ENCODE peak calls at places on chromosomes 11 and 22, in eight cellular contexts. P is heart right ventricle, V is spleen, S is HFF-Myc, Z is fibroblast of the aortic adventitia, O is esophagus squamous epithelium, B is NB4, I is H1. T is an unnamed sample.

GRCh38 chr22:20115691-20116375 is at the start of gene RANBP1:
- DNase-seq in P (peak), Z (no peak), S (no peak), B (no peak), V (peak), O (no peak), I (no peak), T (no peak)

GRCh38 chr11:78350101-78350645 is 67.4 kb downstream of the GAB2 start:
- DNase-seq in S (no peak), V (no peak), P (no peak), I (no peak), B (peak), O (no peak), Z (peak), T (no peak)

GRCh38 chr11:65290448-65291165 is 24.1 kb upstream of the CDC42EP2 start:
- DNase-seq in P (peak), O (no peak), Z (peak), I (no peak), S (peak), V (peak), B (peak), T (peak)

GRCh38 chr11:104337273-104337672 is 173.3 kb upstream of the PDGFD start:
- DNase-seq in V (no peak), I (no peak), Z (no peak), B (no peak), O (no peak), P (no peak), S (no peak), T (no peak)

GRCh38 chr11:23155503-23155902 is 295.2 kb upstream of the CCDC179 start:
- DNase-seq in Z (no peak), V (no peak), I (no peak), S (no peak), O (no peak), P (no peak), B (no peak), T (no peak)

GRCh38 chr11:117366183-117366582 is 38.5 kb downstream of the CEP164 start:
- DNase-seq in I (no peak), P (no peak), O (no peak), V (no peak), B (no peak), S (no peak), Z (no peak), T (no peak)

GRCh38 chr11:64235427-64236161 is 1.2 kb downstream of the VEGFB start:
- DNase-seq in P (no peak), I (no peak), B (no peak), Z (no peak), V (peak), O (no peak), S (no peak), T (no peak)

GRCh38 chr11:114076974-114077373 is 17.5 kb downstream of the ZBTB16 start:
- DNase-seq in B (no peak), O (no peak), V (no peak), S (no peak), I (no peak), P (no peak), Z (no peak), T (no peak)

GRCh38 chr11:8384199-8384821 is 120.6 kb upstream of the LMO1 start:
- DNase-seq in Z (peak), B (peak), O (no peak), P (no peak), I (no peak), S (no peak), V (peak), T (no peak)

GRCh38 chr11:102453286-102453797 is 777 bp upstream of the TMEM123 start:
- DNase-seq in P (no peak), O (no peak), B (no peak), I (no peak), Z (no peak), S (no peak), V (no peak), T (no peak)

GRCh38 chr11:130719516-130719915 is 196.8 kb downstream of the SNX19 start:
- DNase-seq in S (no peak), B (no peak), V (no peak), O (no peak), Z (peak), P (no peak), I (no peak), T (no peak)

GRCh38 chr11:68373189-68373809 is 60.9 kb downstream of the LRP5 start:
- DNase-seq in Z (peak), P (peak), S (peak), I (no peak), B (no peak), V (no peak), O (no peak), T (no peak)

GRCh38 chr11:13276454-13276851 is 1.1 kb upstream of the BMAL1 start:
- DNase-seq in I (no peak), Z (no peak), S (no peak), P (no peak), V (no peak), O (no peak), B (no peak), T (no peak)

GRCh38 chr22:36433318-36434231 is 45.8 kb upstream of the MYH9 start:
- DNase-seq in Z (no peak), P (no peak), V (no peak), B (no peak), O (no peak), I (no peak), S (no peak), T (no peak)

GRCh38 chr11:119095066-119095880 is 6.4 kb downstream of the DPAGT1 start:
- DNase-seq in B (peak), V (peak), I (peak), Z (peak), S (peak), O (peak), P (peak), T (peak)
- TF ChIP-seq CTCF in B (no peak), V (peak), I (no peak), Z (no peak), S (no peak), O (no peak), P (no peak), T (peak)

GRCh38 chr11:93236741-93237675 is 39.2 kb upstream of the SLC36A4 start:
- DNase-seq in I (no peak), Z (peak), B (peak), S (peak), P (no peak), O (no peak), V (no peak), T (no peak)
- TF ChIP-seq CTCF in I (peak), Z (peak), B (peak), S (peak), P (no peak), O (no peak), V (no peak), T (peak)

DNA sequence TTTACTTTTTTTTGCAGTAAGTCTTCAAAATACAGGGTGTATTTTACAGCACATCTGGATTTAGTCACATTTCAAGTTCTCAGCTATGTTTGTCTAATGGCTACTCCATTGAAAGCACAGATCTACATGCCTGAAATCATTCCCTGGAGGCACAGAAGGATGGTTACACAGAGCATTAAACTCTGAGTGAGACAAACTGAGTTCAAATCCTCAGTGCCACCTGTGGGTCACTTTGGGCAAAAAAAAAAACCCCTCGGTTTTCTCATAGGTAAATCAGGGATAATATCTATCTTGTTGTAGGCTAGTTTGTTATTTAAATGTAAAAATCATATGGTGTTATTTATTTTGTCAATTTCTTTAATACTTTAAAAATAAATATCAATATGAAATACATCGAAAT is 7.7 kb downstream of the ANKRD49 start:
- DNase-seq in P (no peak), O (no peak), I (no peak), B (no peak), Z (no peak), V (no peak), S (no peak), T (no peak)
- TF ChIP-seq CTCF in P (no peak), O (no peak), I (no peak), B (no peak), Z (no peak), V (no peak), S (no peak), T (no peak)

GRCh38 chr22:22097727-22098228 is 115.2 kb upstream of the TOP3B start:
- DNase-seq in O (no peak), P (no peak), V (no peak), B (no peak), I (no peak), S (no peak), Z (no peak), T (no peak)

GRCh38 chr22:22099194-22099486 is 116.6 kb upstream of the TOP3B start:
- DNase-seq in O (no peak), P (no peak), V (no peak), S (no peak), I (no peak), B (no peak), Z (no peak), T (no peak)

GRCh38 chr22:22098457-22099193 is 116.0 kb upstream of the TOP3B start:
- DNase-seq in O (no peak), P (no peak), Z (no peak), V (no peak), B (no peak), I (no peak), S (no peak), T (no peak)

GRCh38 chr22:22103078-22103593 is 120.5 kb upstream of the TOP3B start:
- DNase-seq in P (no peak), S (no peak), V (no peak), Z (no peak), I (peak), B (peak), O (no peak), T (no peak)

GRCh38 chr22:22099833-22100812 is 117.5 kb upstream of the TOP3B start:
- DNase-seq in Z (peak), P (no peak), O (no peak), S (no peak), B (peak), V (no peak), I (no peak), T (no peak)
- TF ChIP-seq CTCF in Z (peak), P (no peak), O (no peak), S (peak), B (peak), V (no peak), I (peak), T (peak)

GRCh38 chr11:69644071-69644961 is 3.4 kb downstream of the CCND1 start:
- DNase-seq in S (no peak), P (peak), Z (peak), B (no peak), V (peak), I (no peak), O (no peak), T (peak)
- TF ChIP-seq CTCF in S (no peak), P (peak), Z (peak), B (no peak), V (no peak), I (no peak), O (no peak), T (no peak)

DNA sequence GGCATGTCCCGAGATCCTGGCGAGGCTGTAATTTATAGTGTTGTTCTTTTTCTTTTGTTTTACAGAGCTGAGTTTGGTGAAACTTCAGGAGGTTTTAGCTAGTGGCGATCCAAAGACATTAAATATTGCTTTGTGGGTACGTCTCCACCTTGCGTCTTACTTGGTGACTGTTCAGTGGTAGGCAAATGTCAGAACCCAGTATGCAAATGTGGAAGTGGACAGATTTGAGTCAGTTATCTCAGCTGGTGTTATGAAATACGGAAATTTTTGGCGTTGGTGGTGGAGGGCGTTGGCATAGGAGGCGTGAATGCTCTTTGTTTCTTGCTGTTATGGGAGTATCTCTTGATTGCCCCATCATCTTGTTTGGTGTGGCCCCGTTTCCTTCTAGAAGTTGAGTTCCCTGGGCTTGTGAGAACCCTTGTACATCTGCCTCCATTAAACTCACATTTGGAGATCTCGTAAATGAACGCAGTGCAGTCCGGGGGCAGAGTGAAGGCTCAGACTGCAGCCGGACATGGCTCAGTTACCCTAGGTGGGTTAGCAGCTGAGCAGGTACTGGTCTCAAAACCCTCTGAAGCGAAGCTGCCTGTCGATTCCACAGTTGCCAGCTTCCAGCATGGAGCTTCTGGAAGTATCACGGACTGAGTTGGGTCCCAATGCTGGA is 39.9 kb downstream of the PTPRJ start:
- DNase-seq in I (no peak), V (peak), S (no peak), P (no peak), O (no peak), B (peak), Z (no peak), T (peak)
- TF ChIP-seq CTCF in I (no peak), V (no peak), S (no peak), P (no peak), O (peak), B (peak), Z (no peak), T (peak)

T was measured in CD14-positive monocyte.